ENCODE peak calls at places on chromosome 6, in five cellular contexts. One of them, this sample, is unnamed. For H4K20me1, the result is how much of the 10 kb centered on the place peaks cover.

GRCh38 chr6:1363729-1364572 is 25.4 kb upstream of the FOXF2 start:
- DNase-seq in osteoblast: no peak
- DNase-seq in PC-9: no peak
- DNase-seq in K562: no peak
- DNase-seq in HCT116: peak
- DNase-seq in this sample: peak

GRCh38 chr6:87264481-87264880 is 57.9 kb upstream of the SMIM8 start:
- DNase-seq in HCT116: no peak
- DNase-seq in K562: no peak
- DNase-seq in osteoblast: no peak
- DNase-seq in PC-9: no peak
- DNase-seq in this sample: no peak

GRCh38 chr6:29720863-29721262 is 2.4 kb upstream of the HLA-F start:
- DNase-seq in osteoblast: no peak
- DNase-seq in HCT116: peak
- DNase-seq in K562: no peak
- DNase-seq in PC-9: no peak
- DNase-seq in this sample: no peak

GRCh38 chr6:37860226-37860839 is 40.8 kb downstream of the ZFAND3 start:
- DNase-seq in PC-9: no peak
- DNase-seq in K562: peak
- DNase-seq in osteoblast: no peak
- DNase-seq in HCT116: peak
- DNase-seq in this sample: peak

GRCh38 chr6:135088818-135089809 is 34.5 kb upstream of the HBS1L start:
- DNase-seq in PC-9: no peak
- DNase-seq in HCT116: peak
- DNase-seq in osteoblast: no peak
- DNase-seq in K562: peak
- DNase-seq in this sample: peak

GRCh38 chr6:133756046-133756445 is 132.9 kb upstream of the TCF21 start:
- DNase-seq in osteoblast: peak
- DNase-seq in HCT116: no peak
- DNase-seq in PC-9: no peak
- DNase-seq in K562: no peak
- DNase-seq in this sample: peak

GRCh38 chr6:134529921-134530320 is 212.0 kb upstream of the SGK1 start:
- DNase-seq in PC-9: peak
- DNase-seq in HCT116: no peak
- DNase-seq in osteoblast: peak
- DNase-seq in K562: no peak
- DNase-seq in this sample: peak

GRCh38 chr6:170101281-170102035 is 189.4 kb downstream of the DLL1 start:
- DNase-seq in HCT116: no peak
- DNase-seq in osteoblast: peak
- DNase-seq in K562: no peak
- DNase-seq in PC-9: no peak
- DNase-seq in this sample: no peak

GRCh38 chr6:26028212-26028752 is 58.9 kb upstream of the HFE start:
- DNase-seq in PC-9: no peak
- DNase-seq in osteoblast: no peak
- DNase-seq in HCT116: no peak
- DNase-seq in K562: no peak
- DNase-seq in this sample: no peak

GRCh38 chr6:56938634-56939294 is 16.1 kb upstream of the BEND6 start:
- DNase-seq in K562: no peak
- DNase-seq in osteoblast: no peak
- DNase-seq in PC-9: peak
- DNase-seq in HCT116: peak
- DNase-seq in this sample: peak

GRCh38 chr6:157514659-157515496 is 133.9 kb downstream of the ZDHHC14 start:
- DNase-seq in HCT116: no peak
- DNase-seq in K562: peak
- DNase-seq in osteoblast: peak
- DNase-seq in PC-9: peak
- DNase-seq in this sample: peak

GRCh38 chr6:137076277-137077068 is 31.7 kb upstream of the IL20RA start:
- DNase-seq in K562: peak
- DNase-seq in osteoblast: no peak
- DNase-seq in HCT116: peak
- DNase-seq in PC-9: peak
- DNase-seq in this sample: peak

GRCh38 chr6:167824591-167825041 is 2.1 kb upstream of the AFDN start:
- DNase-seq in osteoblast: peak
- DNase-seq in PC-9: no peak
- DNase-seq in HCT116: no peak
- DNase-seq in K562: peak
- DNase-seq in this sample: no peak

GRCh38 chr6:136440187-136440582 is 110.0 kb downstream of the MAP7 start:
- DNase-seq in K562: no peak
- DNase-seq in HCT116: no peak
- DNase-seq in osteoblast: no peak
- DNase-seq in PC-9: no peak
- DNase-seq in this sample: peak

GRCh38 chr6:149166747-149167146 is 150.8 kb upstream of the TAB2 start:
- DNase-seq in PC-9: no peak
- DNase-seq in K562: no peak
- DNase-seq in HCT116: no peak
- DNase-seq in osteoblast: no peak
- DNase-seq in this sample: peak

GRCh38 chr6:157088841-157089240 is 234.5 kb downstream of the TMEM242 start:
- DNase-seq in PC-9: no peak
- DNase-seq in K562: no peak
- DNase-seq in HCT116: no peak
- DNase-seq in osteoblast: no peak
- DNase-seq in this sample: no peak

GRCh38 chr6:64256483-64256882 is 620.9 kb downstream of the PHF3 start:
- DNase-seq in K562: no peak
- DNase-seq in PC-9: no peak
- DNase-seq in osteoblast: no peak
- DNase-seq in HCT116: no peak
- DNase-seq in this sample: no peak

GRCh38 chr6:28402197-28402596 is 2.6 kb upstream of the ZSCAN12 start:
- DNase-seq in HCT116: no peak
- DNase-seq in PC-9: no peak
- DNase-seq in K562: no peak
- DNase-seq in osteoblast: no peak
- DNase-seq in this sample: no peak

GRCh38 chr6:41659935-41660334 is 21.7 kb downstream of the MDFI start:
- DNase-seq in HCT116: no peak
- DNase-seq in PC-9: no peak
- DNase-seq in K562: no peak
- DNase-seq in osteoblast: no peak
- DNase-seq in this sample: no peak

GRCh38 chr6:131782764-131783163 is 25.1 kb upstream of the ENPP1 start:
- DNase-seq in HCT116: no peak
- DNase-seq in osteoblast: no peak
- DNase-seq in K562: peak
- DNase-seq in PC-9: no peak
- DNase-seq in this sample: no peak

GRCh38 chr6:137867685-137868509 is 838 bp downstream of the TNFAIP3 start:
- DNase-seq in osteoblast: no peak
- DNase-seq in HCT116: no peak
- DNase-seq in PC-9: peak
- DNase-seq in K562: peak
- DNase-seq in this sample: no peak

GRCh38 chr6:27547157-27548075 is 74.5 kb upstream of the ZNF184 start:
- DNase-seq in PC-9: peak
- DNase-seq in K562: peak
- DNase-seq in osteoblast: no peak
- DNase-seq in HCT116: peak
- DNase-seq in this sample: peak

GRCh38 chr6:26044140-26045045 is 42.8 kb upstream of the HFE start:
- DNase-seq in osteoblast: no peak
- DNase-seq in HCT116: no peak
- DNase-seq in K562: no peak
- DNase-seq in PC-9: peak
- DNase-seq in this sample: peak

GRCh38 chr6:24147453-24148153 is 21.6 kb downstream of the NRSN1 start:
- DNase-seq in PC-9: no peak
- DNase-seq in HCT116: no peak
- DNase-seq in osteoblast: no peak
- DNase-seq in K562: no peak
- DNase-seq in this sample: no peak

GRCh38 chr6:118914598-118914997 is 20.4 kb downstream of the MCM9 start:
- DNase-seq in PC-9: no peak
- DNase-seq in HCT116: no peak
- DNase-seq in osteoblast: no peak
- DNase-seq in K562: no peak
- DNase-seq in this sample: no peak

GRCh38 chr6:81996414-81996813 is 243.9 kb upstream of the TENT5A start:
- DNase-seq in HCT116: no peak
- DNase-seq in PC-9: no peak
- DNase-seq in osteoblast: no peak
- DNase-seq in K562: no peak
- DNase-seq in this sample: peak

GRCh38 chr6:135025775-135026174 is 28.8 kb downstream of the HBS1L start:
- DNase-seq in K562: no peak
- DNase-seq in PC-9: no peak
- DNase-seq in osteoblast: no peak
- DNase-seq in HCT116: no peak
- DNase-seq in this sample: no peak

GRCh38 chr6:273441-274111 is 18.7 kb upstream of the DUSP22 start:
- DNase-seq in PC-9: no peak
- DNase-seq in K562: no peak
- DNase-seq in HCT116: no peak
- DNase-seq in osteoblast: no peak
- DNase-seq in this sample: no peak

GRCh38 chr6:39915866-39916265 is 18.4 kb downstream of the MOCS1 start:
- DNase-seq in osteoblast: no peak
- DNase-seq in HCT116: no peak
- DNase-seq in K562: no peak
- DNase-seq in PC-9: no peak
- DNase-seq in this sample: no peak

GRCh38 chr6:78829407-78829806 is 37.9 kb upstream of the IRAK1BP1 start:
- DNase-seq in HCT116: no peak
- DNase-seq in PC-9: no peak
- DNase-seq in K562: no peak
- DNase-seq in osteoblast: no peak
- DNase-seq in this sample: no peak

GRCh38 chr6:100461920-100462295 is 2.8 kb downstream of the SIM1 start:
- DNase-seq in K562: no peak
- DNase-seq in HCT116: no peak
- DNase-seq in osteoblast: peak
- DNase-seq in PC-9: no peak
- DNase-seq in this sample: no peak

GRCh38 chr6:62150048-62150663 is 135.9 kb downstream of the KHDRBS2 start:
- DNase-seq in K562: peak
- DNase-seq in PC-9: no peak
- DNase-seq in osteoblast: no peak
- DNase-seq in HCT116: peak
- DNase-seq in this sample: peak

GRCh38 chr6:91376686-91377085 is 789.8 kb upstream of the MAP3K7 start:
- DNase-seq in K562: no peak
- DNase-seq in osteoblast: no peak
- DNase-seq in HCT116: no peak
- DNase-seq in PC-9: no peak
- DNase-seq in this sample: peak

GRCh38 chr6:3278691-3279090 is 19.9 kb downstream of the PSMG4 start:
- DNase-seq in osteoblast: peak
- DNase-seq in PC-9: no peak
- DNase-seq in K562: no peak
- DNase-seq in HCT116: no peak
- DNase-seq in this sample: no peak

GRCh38 chr6:3277851-3278416 is 19.2 kb downstream of the PSMG4 start:
- DNase-seq in osteoblast: peak
- DNase-seq in HCT116: no peak
- DNase-seq in K562: no peak
- DNase-seq in PC-9: no peak
- DNase-seq in this sample: no peak

GRCh38 chr6:3281669-3282460 is 23.1 kb downstream of the PSMG4 start:
- DNase-seq in osteoblast: peak
- DNase-seq in HCT116: no peak
- DNase-seq in K562: no peak
- DNase-seq in PC-9: peak
- DNase-seq in this sample: peak

GRCh38 chr6:3280866-3281465 is 22.2 kb downstream of the PSMG4 start:
- DNase-seq in HCT116: no peak
- DNase-seq in PC-9: no peak
- DNase-seq in osteoblast: peak
- DNase-seq in K562: no peak
- DNase-seq in this sample: no peak

DNA sequence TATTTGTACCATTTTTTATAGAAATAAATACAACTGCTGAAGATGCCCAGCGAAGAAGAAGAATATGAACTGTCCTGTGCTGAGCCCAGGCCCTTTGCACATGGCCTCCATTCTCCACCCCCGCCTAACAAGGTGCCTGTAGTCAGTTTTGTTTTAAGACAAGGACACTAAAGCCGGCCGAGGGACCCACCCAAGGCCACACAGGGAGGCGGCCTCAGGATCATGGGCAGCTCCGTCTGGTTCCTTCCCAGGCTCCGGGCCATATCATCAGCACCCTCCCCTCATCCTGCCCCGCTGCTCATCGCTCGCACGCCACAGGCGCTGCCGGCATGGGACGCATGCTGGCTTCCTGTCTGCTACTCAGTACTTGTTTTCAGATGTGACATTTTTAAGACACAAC is 21.3 kb downstream of the PSMG4 start:
- DNase-seq in PC-9: no peak
- DNase-seq in osteoblast: peak
- DNase-seq in HCT116: no peak
- DNase-seq in K562: no peak
- DNase-seq in this sample: no peak
- H4K20me1 ChIP-seq in PC-9: under half
- H4K20me1 ChIP-seq in osteoblast: under half
- H4K20me1 ChIP-seq in HCT116: under half
- H4K20me1 ChIP-seq in K562: under half
- H4K20me1 ChIP-seq in this sample: under half

GRCh38 chr6:105759015-105759414 is 327.1 kb upstream of the PRDM1 start:
- DNase-seq in osteoblast: no peak
- DNase-seq in PC-9: peak
- DNase-seq in HCT116: no peak
- DNase-seq in K562: no peak
- DNase-seq in this sample: no peak
- H3K4me2 ChIP-seq in osteoblast: no peak
- H3K4me2 ChIP-seq in PC-9: peak
- H3K4me2 ChIP-seq in HCT116: no peak
- H3K4me2 ChIP-seq in K562: no peak
- H3K4me2 ChIP-seq in this sample: no peak

GRCh38 chr6:112827793-112828192 is 480.7 kb downstream of the RFPL4B start:
- DNase-seq in PC-9: no peak
- DNase-seq in osteoblast: no peak
- DNase-seq in K562: no peak
- DNase-seq in HCT116: no peak
- DNase-seq in this sample: peak
- H3K27ac ChIP-seq in PC-9: no peak
- H3K27ac ChIP-seq in osteoblast: no peak
- H3K27ac ChIP-seq in K562: no peak
- H3K27ac ChIP-seq in HCT116: no peak
- H3K27ac ChIP-seq in this sample: no peak

DNA sequence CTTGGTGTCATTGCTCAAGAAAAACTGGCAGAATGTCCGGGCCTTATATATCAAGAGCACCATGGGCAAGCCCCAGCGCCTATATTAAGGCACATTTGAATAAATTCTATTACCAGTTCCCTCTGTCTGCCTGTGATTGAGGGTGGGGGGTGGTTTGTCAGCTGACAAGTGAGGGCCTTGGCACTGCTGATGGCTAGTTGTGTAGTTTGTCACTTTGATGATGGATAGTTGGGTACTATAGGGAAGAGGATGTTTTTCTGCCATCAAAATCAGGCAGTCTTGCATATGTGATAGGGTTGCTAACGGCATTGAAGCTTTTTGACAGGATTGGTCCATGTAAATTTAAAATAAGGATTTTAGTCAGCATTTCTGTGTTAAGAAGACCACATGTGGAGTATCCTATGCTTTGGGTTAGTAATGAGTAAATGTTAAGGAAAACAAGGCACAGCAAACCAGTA is 2.5 kb downstream of the RPL10A start:
- DNase-seq in PC-9: peak
- DNase-seq in K562: no peak
- DNase-seq in HCT116: no peak
- DNase-seq in osteoblast: peak
- DNase-seq in this sample: no peak
- H4K20me1 ChIP-seq in PC-9: half or more
- H4K20me1 ChIP-seq in K562: under half
- H4K20me1 ChIP-seq in HCT116: under half
- H4K20me1 ChIP-seq in osteoblast: under half
- H4K20me1 ChIP-seq in this sample: under half

This sample was measured in fibroblast of lung.